ENCODE peak calls at places on chromosomes 2 and 18, in six cellular contexts. L is right cardiac atrium; F is activated CD4-positive, alpha-beta T cell treated with anti-CD3 and anti-CD28 coated beads for 36 hours; T is CD4-positive, CD25-positive, alpha-beta regulatory T cell; C is activated CD8-positive, alpha-beta T cell treated with anti-CD3 and anti-CD28 coated beads, Interleukin-2, amount 10 ng/mL, durations not matched to agents 7 days and 5 days; D is upper lobe of left lung. U is an unnamed sample.

GRCh38 chr18:56560992-56561391 is 77.4 kb downstream of the TXNL1 start:
- ATAC-seq in C (no peak), L (no peak), T (no peak), F (no peak), D (no peak), U (no peak)

GRCh38 chr2:176092270-176093144 is at the start of gene HOXD13:
- ATAC-seq in D (peak; percentile 22), C (no peak), L (peak; percentile 38), F (no peak), T (no peak), U (no peak)

GRCh38 chr2:172089005-172089504 is 3.7 kb downstream of the DLX1 start:
- ATAC-seq in F (no peak), T (no peak), L (no peak), D (no peak), C (no peak), U (no peak)

GRCh38 chr18:6929370-6930102 is 188.1 kb downstream of the LAMA1 start:
- ATAC-seq in T (no peak), F (no peak), D (peak; percentile 46), C (no peak), L (no peak), U (no peak)

GRCh38 chr18:36255072-36255708 is 42.3 kb upstream of the FHOD3 start:
- ATAC-seq in F (no peak), L (no peak), D (no peak), C (no peak), T (no peak), U (no peak)

GRCh38 chr2:188598551-188598950 is 306.9 kb downstream of the GULP1 start:
- ATAC-seq in D (peak; percentile 60), T (no peak), F (no peak), C (no peak), L (peak; percentile 72), U (no peak)

GRCh38 chr2:53989210-53989862 is 18.5 kb upstream of the PSME4 start:
- ATAC-seq in F (no peak), L (no peak), D (no peak), T (no peak), C (no peak), U (no peak)

GRCh38 chr18:22275706-22276333 is 106.4 kb downstream of the GATA6 start:
- ATAC-seq in T (no peak), L (peak; percentile 81), D (no peak), C (no peak), F (no peak), U (no peak)

GRCh38 chr18:52963481-52963880 is 623.5 kb downstream of the DCC start:
- ATAC-seq in F (no peak), L (no peak), C (no peak), D (no peak), T (no peak), U (no peak)

GRCh38 chr2:80889009-80889408 is 584.5 kb upstream of the LRRTM1 start:
- ATAC-seq in L (no peak), T (no peak), F (no peak), C (no peak), D (no peak), U (no peak)

GRCh38 chr2:5854797-5855196 is 162.6 kb downstream of the SOX11 start:
- ATAC-seq in D (no peak), C (no peak), L (peak; percentile 67), F (no peak), T (no peak), U (no peak)